ENCODE peak calls at places on chromosome 1, in seven cellular contexts. N, H, Q, B, C, L and I are unnamed samples. For H3K27me3, the result is how much of the 10 kb centered on the place peaks cover.

GRCh38 chr1:235954306-235955283 is 87.9 kb upstream of the LYST start:
- DNase-seq in H (peak), N (no peak), B (peak), Q (peak), C (no peak), L (peak), I (no peak)

GRCh38 chr1:201241716-201242115 is 41.6 kb upstream of the PKP1 start:
- DNase-seq in L (no peak), Q (no peak), N (no peak), C (no peak), H (no peak), B (no peak), I (no peak)

GRCh38 chr1:247118946-247119446 is 14.8 kb upstream of the ZNF669 start:
- DNase-seq in H (no peak), N (peak), L (peak), Q (no peak), C (peak), B (no peak), I (peak)

GRCh38 chr1:220906561-220907334 is 27.5 kb downstream of the HLX start:
- DNase-seq in H (no peak), N (no peak), B (no peak), Q (no peak), L (no peak), C (no peak), I (no peak)

GRCh38 chr1:15246960-15247614 is at the start of gene FHAD1:
- DNase-seq in Q (peak), C (peak), H (peak), L (peak), B (peak), N (peak), I (peak)

GRCh38 chr1:23593556-23594148 is 34.4 kb upstream of the ID3 start:
- DNase-seq in N (peak), L (no peak), C (no peak), H (no peak), Q (no peak), B (no peak), I (no peak)

GRCh38 chr1:54754486-54755285 is 9.6 kb downstream of the PARS2 start:
- DNase-seq in H (no peak), N (no peak), L (no peak), B (no peak), Q (no peak), C (no peak), I (no peak)

GRCh38 chr1:210882414-210883221 is 251.3 kb downstream of the KCNH1 start:
- DNase-seq in H (no peak), B (no peak), Q (no peak), C (no peak), L (no peak), N (no peak), I (no peak)

GRCh38 chr1:246280551-246280950 is 226.5 kb downstream of the SMYD3 start:
- DNase-seq in L (no peak), B (no peak), C (peak), N (no peak), H (no peak), Q (no peak), I (no peak)

GRCh38 chr1:179955731-179956130 is 1.1 kb downstream of the CEP350 start:
- DNase-seq in H (no peak), L (no peak), Q (no peak), C (no peak), N (no peak), B (no peak), I (no peak)

DNA sequence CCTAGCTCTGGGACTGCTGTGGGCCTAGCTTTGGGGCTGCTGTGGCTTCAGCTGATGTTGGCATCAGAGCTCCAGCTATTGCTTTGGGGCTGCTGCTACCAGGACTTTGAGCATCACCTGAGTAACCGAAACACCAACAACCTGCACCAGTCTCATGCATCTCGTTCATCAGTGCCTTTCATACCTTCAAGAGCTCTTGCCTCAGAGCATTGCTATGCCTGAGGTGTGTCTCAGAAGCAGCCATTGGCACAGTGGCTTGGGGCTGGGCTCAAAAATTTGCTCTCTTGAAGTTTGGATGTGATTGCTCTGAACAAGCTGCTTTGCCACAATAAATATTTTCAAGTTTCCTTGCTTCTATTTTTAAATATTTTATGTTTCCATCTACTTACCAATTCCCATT is 6.7 kb upstream of the LCE2D start:
- DNase-seq in B (no peak), L (no peak), Q (no peak), N (no peak), C (no peak), H (no peak), I (no peak)
- H3K27me3 ChIP-seq in B (under half), L (under half), Q (under half), N (under half), C (under half), H (under half), I (under half)

DNA sequence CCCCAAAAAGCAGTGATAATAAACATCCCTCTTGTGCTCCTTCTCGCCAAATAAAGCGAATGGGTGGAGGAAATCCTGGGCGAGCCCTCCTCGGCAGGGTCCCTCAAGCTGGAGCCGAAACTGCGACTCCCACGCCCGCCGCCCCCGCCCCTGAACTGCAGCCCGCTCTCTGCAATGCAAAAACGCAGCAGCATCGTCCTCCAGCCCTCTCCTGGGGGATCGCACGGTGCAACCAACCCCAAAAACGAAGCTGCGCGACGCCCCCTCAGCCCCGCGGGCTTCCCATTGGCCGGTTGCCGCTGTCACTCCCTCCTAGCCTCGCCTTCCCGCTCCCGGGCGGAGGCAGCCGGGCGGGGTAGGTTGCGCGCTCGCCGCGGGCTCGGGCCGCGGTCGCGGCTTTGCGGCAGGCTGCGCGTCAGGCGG is at the start of gene TMCC2:
- DNase-seq in H (peak), B (peak), C (peak), N (peak), L (peak), Q (peak), I (peak)
- H3K27me3 ChIP-seq in H (under half), B (under half), C (under half), N (under half), L (under half), Q (under half), I (under half)

GRCh38 chr1:33724348-33724747 is 139.5 kb upstream of the HMGB4 start:
- DNase-seq in C (no peak), L (no peak), B (no peak), N (no peak), H (no peak), Q (no peak), I (no peak)
- H3K27me3 ChIP-seq in C (under half), L (under half), B (under half), N (under half), H (under half), Q (under half), I (under half)

GRCh38 chr1:21598417-21598816 is 70.7 kb downstream of the RAP1GAP start:
- DNase-seq in Q (no peak), C (no peak), N (no peak), H (no peak), B (no peak), L (no peak), I (no peak)
- H3K27me3 ChIP-seq in Q (under half), C (under half), N (under half), H (under half), B (half or more), L (half or more), I (under half)

DNA sequence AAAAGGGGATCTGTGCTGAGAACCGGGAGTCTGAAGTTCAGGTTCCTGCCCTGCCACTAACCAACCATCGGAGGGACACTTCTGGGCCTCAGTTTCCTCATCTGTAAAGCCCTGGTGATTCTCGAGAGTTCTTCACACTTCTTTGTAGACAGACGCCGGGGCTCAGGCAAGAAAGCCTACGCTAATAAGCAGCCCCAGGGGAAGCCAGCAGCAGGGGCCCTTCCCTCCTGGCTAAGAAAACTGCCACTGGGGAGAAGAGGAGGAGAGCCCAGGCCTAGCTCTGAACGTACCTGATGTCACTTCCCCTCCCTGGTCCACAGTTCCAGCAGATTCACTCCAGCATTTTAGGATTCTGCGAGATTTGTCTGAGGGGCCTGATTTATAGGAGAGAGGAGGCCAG is 76.0 kb downstream of the CAMK2N1 start:
- DNase-seq in L (no peak), Q (no peak), H (no peak), C (no peak), N (no peak), B (no peak), I (no peak)
- H3K27me3 ChIP-seq in L (half or more), Q (under half), H (under half), C (under half), N (under half), B (under half), I (under half)

DNA sequence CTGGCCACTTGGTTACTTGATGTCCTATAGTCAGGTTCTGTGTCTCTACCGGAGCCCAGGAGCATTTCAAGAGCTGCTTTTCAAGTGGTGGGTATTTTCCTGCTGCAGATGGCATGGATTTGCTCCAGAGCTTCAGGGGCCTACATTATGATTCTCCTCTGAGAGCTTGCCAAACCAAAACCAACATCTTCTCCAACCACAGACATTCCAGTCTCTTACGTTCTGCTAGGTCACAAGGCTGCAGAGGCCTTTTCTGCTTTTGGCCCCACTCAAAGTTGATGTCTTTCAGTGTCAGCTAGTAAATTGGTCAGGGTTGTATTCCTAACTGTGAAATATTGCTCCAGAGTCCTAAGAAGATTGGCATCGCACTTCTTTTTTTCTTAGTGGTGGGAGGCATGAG is 14.7 kb upstream of the AQP10 start:
- DNase-seq in Q (no peak), L (no peak), C (no peak), N (no peak), B (no peak), H (no peak), I (no peak)
- H3K27me3 ChIP-seq in Q (under half), L (under half), C (under half), N (under half), B (under half), H (under half), I (under half)

GRCh38 chr1:165356876-165357275 is 361 bp upstream of the LMX1A start:
- DNase-seq in Q (no peak), L (no peak), N (no peak), B (no peak), H (no peak), C (no peak), I (no peak)
- H3K27me3 ChIP-seq in Q (half or more), L (under half), N (under half), B (half or more), H (half or more), C (under half), I (half or more)